ENCODE peak calls at places on chromosomes 12 and 14, in five cellular contexts. X, J, M, T and H are unnamed samples.

GRCh38 chr12:78087363-78087675 is 256.6 kb downstream of the NAV3 start:
- DNase-seq in M (no peak), X (no peak), T (no peak), J (no peak), H (no peak)

GRCh38 chr12:109879332-109880048 is 851 bp downstream of the GLTP start:
- DNase-seq in M (no peak), T (no peak), J (no peak), X (no peak), H (no peak)

GRCh38 chr12:77062846-77063461 is 2.4 kb downstream of the E2F7 start:
- DNase-seq in X (no peak), J (no peak), T (no peak), M (no peak), H (no peak)

GRCh38 chr12:112901271-112901670 is 5.5 kb upstream of the OAS1 start:
- DNase-seq in T (no peak), X (no peak), M (no peak), J (no peak), H (no peak)

GRCh38 chr12:32296541-32296940 is 102.8 kb upstream of the FGD4 start:
- DNase-seq in M (no peak), X (no peak), J (peak; percentile 11), T (no peak), H (no peak)

GRCh38 chr14:92563359-92563758 is 49.8 kb downstream of the RIN3 start:
- DNase-seq in M (no peak), X (no peak), J (no peak), T (no peak), H (no peak)

GRCh38 chr12:104063712-104064030 is 660 bp upstream of the HCFC2 start:
- DNase-seq in J (peak; percentile 11), M (no peak), X (no peak), T (peak; percentile 22), H (no peak)

GRCh38 chr12:49974231-49974675 is 1.5 kb downstream of the AQP6 start:
- DNase-seq in T (peak; percentile 51), M (no peak), J (peak; percentile 39), X (peak; percentile 75), H (no peak)

GRCh38 chr12:112751844-112752243 is 39.7 kb upstream of the RPH3A start:
- DNase-seq in M (no peak), T (no peak), J (no peak), X (no peak), H (no peak)

GRCh38 chr12:27191531-27191930 is 52.6 kb upstream of the STK38L start:
- DNase-seq in M (no peak), T (no peak), J (no peak), X (no peak), H (no peak)

GRCh38 chr12:53508534-53509199 is 1.4 kb upstream of the NPFF start:
- DNase-seq in X (peak; percentile 84), J (peak; percentile 36), M (no peak), T (peak; percentile 96), H (peak; percentile 90)

GRCh38 chr12:64528616-64529015 is 76.7 kb downstream of the TBK1 start:
- DNase-seq in J (no peak), M (no peak), X (no peak), T (no peak), H (no peak)

GRCh38 chr12:7748774-7749296 is 1.7 kb upstream of the CLEC4C start:
- DNase-seq in J (no peak), T (no peak), X (no peak), M (no peak), H (no peak)

GRCh38 chr12:4241592-4241991 is 32.0 kb upstream of the CCND2 start:
- DNase-seq in T (no peak), J (no peak), X (no peak), M (no peak), H (no peak)

GRCh38 chr12:48925218-48925871 is at the start of gene FKBP11:
- DNase-seq in X (peak; percentile 66), J (no peak), M (no peak), T (peak; percentile 26), H (peak; percentile 24)

GRCh38 chr12:9943244-9943643 is 11.1 kb upstream of the CLEC2A start:
- DNase-seq in J (no peak), T (no peak), X (no peak), M (no peak), H (no peak)

GRCh38 chr12:132079190-132079589 is 64.9 kb downstream of the DDX51 start:
- DNase-seq in M (no peak), X (no peak), T (no peak), J (no peak), H (no peak)

GRCh38 chr12:106901276-106901675 is 54.4 kb upstream of the TMEM263 start:
- DNase-seq in X (no peak), J (no peak), M (no peak), T (no peak), H (no peak)

GRCh38 chr14:91453744-91454143 is 36.1 kb upstream of the CCDC88C start:
- DNase-seq in J (no peak), M (no peak), X (no peak), T (no peak), H (no peak)

GRCh38 chr14:21241218-21241819 is 27.9 kb downstream of the HNRNPC start:
- DNase-seq in X (no peak), M (no peak), J (no peak), T (no peak), H (no peak)

GRCh38 chr12:96140110-96140509 is 54.1 kb upstream of the ELK3 start:
- DNase-seq in J (peak; percentile 19), M (peak; percentile 48), X (no peak), T (no peak), H (no peak)

GRCh38 chr12:68924546-68924945 is 8.4 kb downstream of the CPM start:
- DNase-seq in M (peak; percentile 59), J (no peak), T (no peak), X (no peak), H (no peak)

GRCh38 chr14:24329736-24330135 is 5.1 kb downstream of the ADCY4 start:
- DNase-seq in T (peak; percentile 47), X (peak; percentile 87), M (no peak), J (no peak), H (no peak)

GRCh38 chr12:2097617-2098016 is 44.8 kb downstream of the CACNA1C start:
- DNase-seq in M (no peak), X (no peak), T (no peak), J (no peak), H (no peak)

GRCh38 chr12:46724020-46724419 is 101.8 kb downstream of the SLC38A4 start:
- DNase-seq in M (no peak), X (no peak), J (no peak), T (no peak), H (no peak)

GRCh38 chr12:46722737-46723136 is 103.1 kb downstream of the SLC38A4 start:
- DNase-seq in M (no peak), X (no peak), J (peak; percentile 19), T (no peak), H (no peak)

GRCh38 chr12:46725332-46725731 is 100.5 kb downstream of the SLC38A4 start:
- DNase-seq in M (no peak), X (no peak), T (no peak), J (no peak), H (no peak)
- TF ChIP-seq CTCF in M (no peak), X (no peak), T (no peak), J (no peak), H (no peak)

DNA sequence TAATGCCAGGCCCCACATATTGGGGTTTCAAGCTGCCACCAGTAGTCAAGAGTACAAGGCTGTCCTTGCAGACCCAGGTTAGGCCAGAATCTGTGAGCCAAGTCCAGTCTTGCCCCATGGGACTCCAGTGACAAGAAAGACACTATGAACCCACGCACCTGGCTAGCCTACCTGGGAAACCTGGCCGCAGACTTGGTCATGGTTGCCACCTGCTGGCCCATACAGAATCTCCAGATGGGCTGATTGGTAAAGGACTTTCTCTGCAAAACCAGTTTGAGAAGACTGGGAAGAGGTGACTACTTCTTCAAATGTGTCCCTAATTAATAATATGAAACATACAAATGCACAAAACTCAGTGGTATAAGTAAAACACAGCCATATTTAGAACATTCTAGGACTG is 398.4 kb upstream of the FLRT2 start:
- DNase-seq in T (no peak), X (peak; percentile 34), M (no peak), J (no peak), H (no peak)
- TF ChIP-seq CTCF in T (no peak), X (no peak), M (no peak), J (no peak), H (no peak)

DNA sequence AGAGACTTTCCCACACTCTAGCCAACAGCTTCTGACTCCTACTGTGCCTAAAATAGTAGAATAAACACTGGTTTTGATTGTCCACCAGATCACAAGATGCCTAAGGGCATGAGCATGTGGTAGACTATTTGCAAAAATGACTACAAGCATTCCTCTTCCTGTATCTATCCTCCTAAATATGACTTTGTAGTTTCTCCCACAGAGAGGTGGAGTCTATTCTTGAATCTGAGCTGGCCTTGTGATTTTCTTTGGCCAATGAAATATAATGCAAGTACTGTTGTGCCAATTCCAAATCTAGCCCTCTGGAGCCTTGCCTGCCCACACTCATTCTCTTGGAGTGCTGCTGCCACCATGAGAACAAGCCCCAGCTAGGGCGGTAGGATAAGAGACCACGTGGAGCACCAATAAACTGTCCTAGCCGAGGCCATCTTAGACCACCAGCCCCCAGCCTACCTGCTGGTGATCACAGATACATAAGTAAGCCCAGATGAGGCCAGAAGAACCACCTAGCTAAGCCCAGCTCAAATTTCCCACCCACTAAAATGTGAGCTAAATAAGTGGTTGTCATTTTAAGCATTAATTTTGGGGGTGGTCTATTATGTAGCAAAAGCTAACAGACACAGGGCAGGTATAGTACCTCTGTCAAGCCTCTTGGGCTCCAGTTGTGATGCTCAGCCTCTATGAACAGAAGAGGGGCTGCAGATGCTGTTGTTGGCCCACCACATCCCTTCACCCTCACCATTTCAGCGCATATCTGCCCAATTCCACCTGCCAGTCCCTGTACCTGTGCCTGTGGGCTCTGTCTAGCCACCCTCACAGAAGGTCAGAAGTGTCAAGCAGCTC is 17.9 kb downstream of the ZFP36L1 start:
- DNase-seq in X (no peak), M (peak; percentile 84), T (no peak), J (no peak), H (no peak)
- TF ChIP-seq CTCF in X (no peak), M (peak; percentile 29), T (no peak), J (peak; percentile 10), H (no peak)

DNA sequence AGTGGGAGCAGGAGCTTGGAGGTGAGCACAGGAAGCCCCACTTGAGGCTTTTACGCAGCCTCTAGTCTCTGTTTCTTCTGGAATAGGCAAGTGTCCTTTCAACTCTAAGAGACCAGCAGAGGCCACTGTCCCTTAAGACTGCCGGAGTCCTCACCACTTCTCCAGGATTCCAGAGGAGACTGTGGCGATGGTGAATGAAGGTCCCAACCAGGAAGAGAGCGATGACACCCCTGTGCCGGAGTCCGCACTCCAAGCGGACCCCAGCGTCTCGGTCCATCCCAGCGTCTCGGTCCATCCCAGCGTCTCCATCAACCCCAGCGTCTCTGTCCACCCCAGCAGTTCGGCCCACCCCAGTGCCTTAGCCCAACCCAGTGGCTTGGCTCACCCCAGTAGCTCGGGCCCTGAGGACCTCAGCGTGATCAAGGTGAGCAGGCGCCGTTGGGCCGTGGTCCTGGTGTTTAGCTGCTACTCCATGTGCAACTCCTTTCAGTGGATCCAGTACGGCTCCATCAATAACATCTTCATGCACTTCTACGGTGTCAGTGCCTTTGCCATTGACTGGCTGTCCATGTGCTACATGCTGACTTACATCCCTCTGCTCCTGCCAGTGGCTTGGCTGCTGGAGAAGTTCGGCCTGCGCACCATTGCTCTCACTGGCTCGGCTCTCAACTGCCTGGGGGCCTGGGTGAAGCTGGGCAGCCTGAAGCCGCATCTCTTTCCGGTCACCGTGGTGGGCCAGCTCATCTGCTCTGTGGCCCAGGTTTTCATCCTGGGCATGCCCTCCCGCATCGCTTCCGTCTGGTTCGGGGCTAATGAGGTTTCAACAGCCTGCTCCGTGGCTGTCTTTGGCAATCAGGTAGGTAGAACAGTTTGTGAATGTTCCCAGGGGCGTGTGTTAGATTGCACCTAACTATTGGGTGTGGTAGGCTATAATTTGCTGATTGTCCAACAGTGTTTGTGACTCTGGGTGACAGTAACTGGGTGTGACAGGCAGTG is 664 bp downstream of the FLVCR2 start:
- DNase-seq in J (no peak), T (peak; percentile 33), M (no peak), X (peak; percentile 46), H (no peak)
- TF ChIP-seq CTCF in J (peak; percentile 4), T (peak; percentile 21), M (no peak), X (no peak), H (no peak)

GRCh38 chr12:39587247-39587646 is 32.4 kb downstream of the ABCD2 start:
- DNase-seq in T (no peak), J (no peak), M (no peak), X (no peak), H (no peak)
- TF ChIP-seq CTCF in T (peak; percentile 25), J (peak; percentile 6), M (peak; percentile 18), X (no peak), H (no peak)